ENCODE peak calls at places on chromosome X, in six cellular contexts. Y is lower leg skin, R is sigmoid colon, H is adrenal gland, A is A549, I is heart left ventricle. V is an unnamed sample.

GRCh38 chrX:26783512-26784225 is 567.7 kb downstream of the MAGEB5 start:
- DNase-seq in Y (no peak), R (no peak), H (peak), A (peak), I (no peak), V (peak)

GRCh38 chrX:11137543-11138139 is 26.5 kb downstream of the HCCS start:
- DNase-seq in Y (no peak), R (no peak), H (no peak), A (peak), I (no peak), V (no peak)

GRCh38 chrX:57573754-57574153 is 18.1 kb upstream of the ZXDB start:
- DNase-seq in Y (no peak), R (no peak), H (no peak), A (no peak), I (no peak), V (no peak)

GRCh38 chrX:31497086-31497485 is 425.2 kb upstream of the FTHL17 start:
- DNase-seq in Y (no peak), R (no peak), H (no peak), A (no peak), I (no peak), V (no peak)

GRCh38 chrX:25144043-25144940 is 128.5 kb upstream of the ARX start:
- DNase-seq in Y (peak), R (peak), H (peak), A (peak), I (peak), V (peak)

GRCh38 chrX:2817036-2817435 is 11.7 kb upstream of the GYG2 start:
- DNase-seq in Y (no peak), R (no peak), H (no peak), A (no peak), I (no peak), V (no peak)

GRCh38 chrX:46979340-46979739 is 67.1 kb downstream of the JADE3 start:
- DNase-seq in Y (no peak), R (no peak), H (no peak), A (peak), I (no peak), V (no peak)

GRCh38 chrX:42107495-42108139 is 184.3 kb upstream of the CASK start:
- DNase-seq in Y (no peak), R (no peak), H (no peak), A (no peak), I (no peak), V (no peak)

GRCh38 chrX:150094996-150095395 is 156.7 kb upstream of the EOLA2 start:
- DNase-seq in Y (no peak), R (no peak), H (no peak), A (peak), I (no peak), V (no peak)

GRCh38 chrX:8668797-8669196 is 63.1 kb downstream of the ANOS1 start:
- DNase-seq in Y (no peak), R (no peak), H (no peak), A (no peak), I (no peak), V (peak)

GRCh38 chrX:130176354-130176776 is 4.6 kb downstream of the RAB33A start:
- DNase-seq in Y (no peak), R (no peak), H (no peak), A (no peak), I (no peak), V (no peak)

GRCh38 chrX:37921758-37922157 is 74.4 kb upstream of the DYNLT3 start:
- DNase-seq in Y (no peak), R (no peak), H (no peak), A (no peak), I (no peak), V (no peak)

GRCh38 chrX:23374291-23374690 is 39.6 kb downstream of the PTCHD1 start:
- DNase-seq in Y (no peak), R (no peak), H (no peak), A (no peak), I (no peak), V (no peak)

GRCh38 chrX:20382518-20383291 is 116.0 kb upstream of the RPS6KA3 start:
- DNase-seq in Y (no peak), R (no peak), H (no peak), A (peak), I (no peak), V (no peak)

GRCh38 chrX:105260291-105261043 is 40.0 kb upstream of the TEX13A start:
- DNase-seq in Y (no peak), R (no peak), H (no peak), A (no peak), I (peak), V (peak)

GRCh38 chrX:52271212-52271611 is 86.5 kb downstream of the MAGED4 start:
- DNase-seq in Y (no peak), R (no peak), H (no peak), A (peak), I (no peak), V (peak)
- TF ChIP-seq CTCF in Y (no peak), R (no peak), H (no peak), A (no peak), I (no peak), V (no peak)

GRCh38 chrX:53732797-53733196 is 46.3 kb upstream of the HUWE1 start:
- DNase-seq in Y (no peak), R (no peak), H (no peak), A (no peak), I (no peak), V (no peak)

DNA sequence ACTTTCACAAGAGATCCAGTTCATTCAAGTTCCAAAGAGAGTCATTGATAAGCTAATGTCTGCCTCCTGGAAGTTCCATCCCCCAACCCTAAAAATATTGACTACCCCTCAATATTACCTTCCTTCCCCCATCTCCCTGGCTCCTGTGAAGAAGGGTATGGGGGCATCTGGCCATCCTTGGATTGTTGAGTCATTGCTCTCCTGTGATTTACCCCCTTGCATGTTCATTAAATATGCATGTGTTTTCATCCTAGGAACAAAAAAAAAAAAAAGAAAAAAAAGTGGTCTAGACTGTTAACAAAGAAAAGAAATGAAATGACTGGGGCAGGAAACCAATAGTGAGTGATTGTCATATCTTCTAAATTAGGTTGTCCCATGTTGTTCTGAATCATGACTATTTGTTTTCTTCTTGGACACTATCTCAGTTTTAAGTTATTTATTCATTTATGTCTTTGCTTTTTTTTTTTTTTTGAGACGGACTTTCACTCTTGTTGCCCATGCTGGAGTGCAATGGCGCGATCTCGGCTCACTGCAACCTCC is 51.9 kb upstream of the HUWE1 start:
- DNase-seq in Y (no peak), R (no peak), H (no peak), A (no peak), I (no peak), V (no peak)
- TF ChIP-seq POLR2A in Y (no peak), R (no peak), H (no peak), A (no peak), I (no peak), V (no peak)

GRCh38 chrX:110852180-110852579 is 56.6 kb upstream of the CHRDL1 start:
- DNase-seq in Y (no peak), R (no peak), H (no peak), A (peak), I (no peak), V (no peak)
- TF ChIP-seq CTCF in Y (no peak), R (peak), H (peak), A (peak), I (peak), V (no peak)

GRCh38 chrX:1384738-1385250 is 7.1 kb downstream of the SLC25A6 start:
- DNase-seq in Y (peak), R (peak), H (no peak), A (no peak), I (no peak), V (peak)
- TF ChIP-seq POLR2A in Y (no peak), R (no peak), H (no peak), A (no peak), I (no peak), V (no peak)

GRCh38 chrX:80812176-80812575 is 2.5 kb upstream of the BRWD3 start:
- DNase-seq in Y (no peak), R (no peak), H (no peak), A (peak), I (peak), V (peak)
- TF ChIP-seq CTCF in Y (no peak), R (no peak), H (no peak), A (no peak), I (no peak), V (no peak)

GRCh38 chrX:108087792-108088191 is 3.5 kb downstream of the PSMD10 start:
- DNase-seq in Y (no peak), R (no peak), H (no peak), A (no peak), I (no peak), V (no peak)

GRCh38 chrX:108091266-108091877 is at the start of the genes ATG4A and PSMD10:
- DNase-seq in Y (peak), R (peak), H (peak), A (peak), I (peak), V (peak)

GRCh38 chrX:108091878-108092291 is 307 bp downstream of the ATG4A start:
- DNase-seq in Y (no peak), R (no peak), H (no peak), A (peak), I (no peak), V (no peak)

GRCh38 chrX:108090474-108091265 is 672 bp downstream of the PSMD10 start:
- DNase-seq in Y (no peak), R (no peak), H (no peak), A (peak), I (no peak), V (peak)

GRCh38 chrX:108088511-108088910 is 2.8 kb downstream of the PSMD10 start:
- DNase-seq in Y (no peak), R (no peak), H (no peak), A (no peak), I (no peak), V (no peak)
- TF ChIP-seq POLR2A in Y (no peak), R (no peak), H (no peak), A (no peak), I (no peak), V (no peak)

GRCh38 chrX:21972721-21973120 is 32.2 kb downstream of the SMS start:
- DNase-seq in Y (no peak), R (no peak), H (no peak), A (peak), I (no peak), V (no peak)
- TF ChIP-seq CTCF in Y (no peak), R (no peak), H (peak), A (peak), I (no peak), V (no peak)

DNA sequence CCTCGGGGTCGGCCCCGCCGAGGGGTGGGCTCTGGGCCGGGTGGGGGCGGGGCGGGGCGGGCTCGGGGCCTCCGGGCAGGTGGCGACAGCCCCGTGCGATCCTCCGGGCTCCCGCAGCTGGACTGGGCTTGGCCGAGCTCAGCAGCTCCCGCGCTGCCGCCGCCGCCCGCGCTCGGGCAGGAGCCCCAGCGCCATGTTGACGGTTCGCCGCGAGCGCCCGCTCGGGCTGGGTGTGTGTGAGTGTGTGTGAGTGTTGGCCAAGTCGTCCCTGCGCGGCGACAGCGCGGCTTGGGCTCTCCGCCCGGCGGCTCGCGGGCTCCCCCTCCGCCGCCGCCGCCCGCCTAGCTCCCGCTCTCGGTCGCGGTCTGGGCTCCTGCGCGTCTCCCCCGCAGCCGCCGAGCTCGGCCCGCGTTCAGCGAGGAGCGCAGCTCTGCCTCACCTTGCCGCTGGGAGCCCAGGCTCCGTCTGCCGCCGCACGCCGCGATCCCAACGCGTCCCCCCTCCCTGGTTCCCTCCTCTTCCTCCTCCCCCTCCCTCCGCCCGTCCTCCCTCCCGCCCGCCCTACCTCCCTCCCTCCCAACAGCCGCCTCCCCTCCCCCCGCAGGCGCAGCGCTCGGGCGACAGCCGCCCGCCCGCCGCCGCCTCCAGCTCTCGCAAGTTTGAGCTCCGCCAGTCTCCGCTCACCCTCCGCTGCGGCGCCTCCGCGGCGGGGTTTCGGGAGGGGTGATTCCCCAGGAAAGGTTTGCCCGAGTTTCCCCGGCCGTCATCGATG is at the start of gene BCOR:
- DNase-seq in Y (peak), R (peak), H (peak), A (peak), I (peak), V (peak)
- TF ChIP-seq POLR2A in Y (no peak), R (peak), H (peak), A (peak), I (peak), V (no peak)